ENCODE peak calls at places on chromosomes 1 and 21, in six cellular contexts. R, U, Q, I, H and E are unnamed samples.

GRCh38 chr1:71049951-71050598 is 2.5 kb upstream of the PTGER3 start:
- DNase-seq in R (peak; percentile 31), U (peak; percentile 57), Q (no peak), I (peak; percentile 72), H (peak; percentile 25), E (peak; percentile 43)

GRCh38 chr1:175901076-175901475 is 157.7 kb upstream of the TNR start:
- DNase-seq in R (no peak), U (no peak), Q (no peak), I (no peak), H (no peak), E (no peak)

GRCh38 chr1:228308628-228309547 is 97.7 kb downstream of the TRIM11 start:
- DNase-seq in R (no peak), U (no peak), Q (no peak), I (no peak), H (no peak), E (peak; percentile 40)

GRCh38 chr1:12095822-12096263 is 32.7 kb downstream of the TNFRSF8 start:
- DNase-seq in R (no peak), U (peak; percentile 56), Q (no peak), I (no peak), H (no peak), E (peak; percentile 78)

GRCh38 chr1:96473791-96474452 is 247.7 kb upstream of the PTBP2 start:
- DNase-seq in R (no peak), U (peak; percentile 80), Q (no peak), I (no peak), H (no peak), E (no peak)

GRCh38 chr1:11124965-11125364 is 25.3 kb upstream of the EXOSC10 start:
- DNase-seq in R (no peak), U (no peak), Q (no peak), I (no peak), H (no peak), E (no peak)

GRCh38 chr21:42784276-42784675 is 95.1 kb downstream of the WDR4 start:
- DNase-seq in R (no peak), U (no peak), Q (no peak), I (no peak), H (peak; percentile 32), E (no peak)

GRCh38 chr21:38913120-38913975 is 107.6 kb downstream of the ETS2 start:
- DNase-seq in R (peak; percentile 14), U (peak; percentile 76), Q (no peak), I (no peak), H (no peak), E (peak; percentile 49)

GRCh38 chr1:159009704-159010361 is at the start of gene IFI16:
- DNase-seq in R (no peak), U (peak; percentile 97), Q (peak; percentile 26), I (no peak), H (peak; percentile 74), E (no peak)

GRCh38 chr1:225253784-225254183 is 174.1 kb downstream of the LBR start:
- DNase-seq in R (no peak), U (peak; percentile 89), Q (no peak), I (no peak), H (no peak), E (no peak)

GRCh38 chr1:151058682-151059341 is 610 bp downstream of the CDC42SE1 start:
- DNase-seq in R (no peak), U (peak; percentile 18), Q (no peak), I (peak; percentile 82), H (no peak), E (no peak)

GRCh38 chr1:71081697-71082080 is 854 bp upstream of the ZRANB2 start:
- DNase-seq in R (no peak), U (no peak), Q (no peak), I (no peak), H (no peak), E (peak; percentile 22)

GRCh38 chr21:29394051-29394450 is 95.3 kb downstream of the BACH1 start:
- DNase-seq in R (no peak), U (no peak), Q (no peak), I (no peak), H (no peak), E (no peak)

GRCh38 chr1:209648931-209649776 is 3.1 kb downstream of the LAMB3 start:
- DNase-seq in R (no peak), U (peak; percentile 93), Q (no peak), I (no peak), H (no peak), E (peak; percentile 46)

GRCh38 chr1:21293537-21294265 is 3.4 kb upstream of the ECE1 start:
- DNase-seq in R (no peak), U (no peak), Q (peak; percentile 26), I (no peak), H (peak; percentile 70), E (no peak)

GRCh38 chr21:35641271-35642016 is 418.9 kb downstream of the SETD4 start:
- DNase-seq in R (no peak), U (peak; percentile 69), Q (no peak), I (no peak), H (no peak), E (no peak)

GRCh38 chr1:93715529-93716126 is 34.0 kb upstream of the BCAR3 start:
- DNase-seq in R (no peak), U (peak; percentile 83), Q (no peak), I (peak; percentile 69), H (no peak), E (peak; percentile 8)

GRCh38 chr1:92544756-92545165 is 58.0 kb upstream of the GFI1 start:
- DNase-seq in R (no peak), U (peak; percentile 58), Q (no peak), I (no peak), H (no peak), E (peak; percentile 83)

GRCh38 chr1:13899856-13900255 is 199.9 kb downstream of the PRDM2 start:
- DNase-seq in R (no peak), U (no peak), Q (no peak), I (no peak), H (no peak), E (no peak)

GRCh38 chr1:111147948-111148347 is 7.9 kb downstream of the CEPT1 start:
- DNase-seq in R (no peak), U (no peak), Q (no peak), I (no peak), H (no peak), E (no peak)

GRCh38 chr1:26290061-26290415 is 10.2 kb downstream of the SH3BGRL3 start:
- DNase-seq in R (no peak), U (no peak), Q (no peak), I (no peak), H (no peak), E (no peak)

GRCh38 chr1:16724718-16725438 is 15.4 kb upstream of the RNU1-4 start:
- DNase-seq in R (no peak), U (no peak), Q (no peak), I (no peak), H (no peak), E (peak; percentile 39)

GRCh38 chr1:240941706-240942370 is 329.9 kb upstream of the GREM2 start:
- DNase-seq in R (no peak), U (peak; percentile 55), Q (no peak), I (no peak), H (no peak), E (no peak)

GRCh38 chr21:27649323-27649722 is 682.4 kb upstream of the ADAMTS5 start:
- DNase-seq in R (no peak), U (peak; percentile 88), Q (no peak), I (no peak), H (no peak), E (no peak)

GRCh38 chr21:45639206-45640000 is 4.1 kb upstream of the PCBP3 start:
- DNase-seq in R (no peak), U (no peak), Q (no peak), I (no peak), H (no peak), E (no peak)